ENCODE peak calls at places on chromosome X, in nine cellular contexts. M is T-helper 2 cell; P is pons; U is activated CD4-positive, CD25-positive, alpha-beta regulatory T cell; L is DMS79; V is skeletal muscle cell; H is GOT3; D is NCI-H2081; Z is kidney epithelial cell. O is an unnamed sample.

GRCh38 chrX:129449141-129449540 is 74.1 kb downstream of the SMARCA1 start:
- DNase-seq in M (no peak), P (no peak), U (no peak), L (no peak), V (no peak), H (no peak), D (no peak), Z (no peak), O (no peak)

GRCh38 chrX:25721564-25721963 is 416.6 kb upstream of the MAGEB18 start:
- DNase-seq in M (peak; percentile 0), P (no peak), U (no peak), L (no peak), V (no peak), H (no peak), D (peak; percentile 26), Z (no peak), O (no peak)

GRCh38 chrX:150476183-150476699 is 92.2 kb upstream of the MTM1 start:
- DNase-seq in M (no peak), P (no peak), U (no peak), L (no peak), V (peak; percentile 35), H (no peak), D (no peak), Z (no peak), O (no peak)

GRCh38 chrX:109858602-109859341 is 125.7 kb upstream of the ACSL4 start:
- DNase-seq in M (no peak), P (no peak), U (no peak), L (no peak), V (no peak), H (no peak), D (no peak), Z (no peak), O (no peak)

GRCh38 chrX:84046403-84046984 is 141.5 kb downstream of the RPS6KA6 start:
- DNase-seq in M (peak; percentile 24), P (peak; percentile 0), U (no peak), L (no peak), V (no peak), H (no peak), D (peak; percentile 37), Z (no peak), O (no peak)

GRCh38 chrX:91414710-91415109 is 19.9 kb upstream of the PABPC5 start:
- DNase-seq in M (no peak), P (no peak), U (no peak), L (no peak), V (no peak), H (no peak), D (no peak), Z (no peak), O (no peak)

GRCh38 chrX:24025741-24026402 is 1.1 kb downstream of the KLHL15 start:
- DNase-seq in M (no peak), P (peak; percentile 37), U (no peak), L (no peak), V (peak; percentile 60), H (no peak), D (peak; percentile 67), Z (no peak), O (peak; percentile 66)

GRCh38 chrX:113522814-113523213 is 682.2 kb upstream of the AMOT start:
- DNase-seq in M (no peak), P (no peak), U (no peak), L (no peak), V (no peak), H (no peak), D (no peak), Z (no peak), O (no peak)

GRCh38 chrX:38431525-38431924 is 79.1 kb downstream of the OTC start:
- DNase-seq in M (no peak), P (no peak), U (no peak), L (no peak), V (no peak), H (no peak), D (no peak), Z (no peak), O (no peak)

GRCh38 chrX:14027511-14028019 is 2.1 kb downstream of the GEMIN8 start:
- DNase-seq in M (peak; percentile 54), P (peak; percentile 88), U (no peak), L (no peak), V (peak; percentile 74), H (no peak), D (no peak), Z (no peak), O (no peak)

GRCh38 chrX:24777660-24778059 is 83.9 kb downstream of the POLA1 start:
- DNase-seq in M (no peak), P (no peak), U (no peak), L (no peak), V (no peak), H (no peak), D (no peak), Z (no peak), O (no peak)

GRCh38 chrX:48972214-48973164 is 845 bp upstream of the KCND1 start:
- DNase-seq in M (peak; percentile 31), P (peak; percentile 35), U (no peak), L (no peak), V (no peak), H (no peak), D (peak; percentile 35), Z (no peak), O (peak; percentile 67)

GRCh38 chrX:54826598-54826997 is 19.1 kb downstream of the MAGED2 start:
- DNase-seq in M (no peak), P (no peak), U (no peak), L (no peak), V (no peak), H (no peak), D (no peak), Z (no peak), O (no peak)

GRCh38 chrX:10022273-10022541 is 55.0 kb downstream of the CLDN34 start:
- DNase-seq in M (no peak), P (no peak), U (no peak), L (no peak), V (no peak), H (no peak), D (no peak), Z (no peak), O (no peak)

GRCh38 chrX:31649176-31649575 is 577.3 kb upstream of the FTHL17 start:
- DNase-seq in M (no peak), P (no peak), U (no peak), L (no peak), V (no peak), H (no peak), D (peak; percentile 49), Z (no peak), O (no peak)

GRCh38 chrX:12872741-12873140 is 5.9 kb downstream of the TLR7 start:
- DNase-seq in M (no peak), P (no peak), U (no peak), L (no peak), V (no peak), H (no peak), D (no peak), Z (no peak), O (no peak)

GRCh38 chrX:140318306-140318705 is 186.6 kb downstream of the SOX3 start:
- DNase-seq in M (no peak), P (no peak), U (no peak), L (no peak), V (no peak), H (no peak), D (no peak), Z (no peak), O (no peak)

GRCh38 chrX:76643590-76643989 is 216.1 kb downstream of the MAGEE1 start:
- DNase-seq in M (no peak), P (no peak), U (no peak), L (no peak), V (no peak), H (no peak), D (no peak), Z (no peak), O (no peak)

GRCh38 chrX:39592776-39593175 is 505.0 kb downstream of the BCOR start:
- DNase-seq in M (no peak), P (peak; percentile 22), U (no peak), L (no peak), V (no peak), H (no peak), D (no peak), Z (no peak), O (no peak)

GRCh38 chrX:132022115-132022862 is 813 bp upstream of the STK26 start:
- DNase-seq in M (peak; percentile 51), P (no peak), U (no peak), L (no peak), V (no peak), H (no peak), D (no peak), Z (no peak), O (no peak)

GRCh38 chrX:40996886-40997530 is 88.2 kb upstream of the USP9X start:
- DNase-seq in M (peak; percentile 16), P (peak; percentile 64), U (no peak), L (no peak), V (peak; percentile 49), H (no peak), D (peak; percentile 2), Z (peak; percentile 25), O (no peak)

GRCh38 chrX:37783284-37783683 is 3.4 kb downstream of the CYBB start:
- DNase-seq in M (no peak), P (no peak), U (no peak), L (no peak), V (no peak), H (no peak), D (no peak), Z (no peak), O (no peak)

GRCh38 chrX:64739792-64740378 is 236.4 kb downstream of the ZC4H2 start:
- DNase-seq in M (no peak), P (no peak), U (no peak), L (no peak), V (no peak), H (no peak), D (no peak), Z (no peak), O (no peak)

GRCh38 chrX:37697169-37697760 is 11.7 kb downstream of the XK start:
- DNase-seq in M (no peak), P (no peak), U (no peak), L (no peak), V (no peak), H (no peak), D (peak; percentile 67), Z (no peak), O (no peak)

GRCh38 chrX:20362268-20363002 is 95.7 kb upstream of the RPS6KA3 start:
- DNase-seq in M (no peak), P (no peak), U (no peak), L (peak; percentile 33), V (peak; percentile 50), H (no peak), D (peak; percentile 95), Z (peak; percentile 53), O (no peak)

GRCh38 chrX:109843963-109844751 is 111.1 kb upstream of the ACSL4 start:
- DNase-seq in M (no peak), P (peak; percentile 62), U (no peak), L (no peak), V (no peak), H (no peak), D (no peak), Z (no peak), O (no peak)

GRCh38 chrX:44906542-44906941 is 33.6 kb downstream of the KDM6A start:
- DNase-seq in M (no peak), P (no peak), U (no peak), L (no peak), V (no peak), H (no peak), D (no peak), Z (no peak), O (no peak)

GRCh38 chrX:39821011-39821708 is 276.6 kb downstream of the BCOR start:
- DNase-seq in M (no peak), P (no peak), U (no peak), L (no peak), V (no peak), H (no peak), D (peak; percentile 15), Z (no peak), O (no peak)

O was measured in ascending aorta.